ENCODE peak calls at places on chromosomes 6 and 20, in seven cellular contexts. One of them, this sample, is unnamed. For H3K9me3, the result is how much of the 10 kb centered on the place peaks cover.

GRCh38 chr6:163191704-163192537 is 222.6 kb upstream of the QKI start:
- DNase-seq in H1: no peak
- DNase-seq in mammary epithelial cell: no peak
- DNase-seq in PC-3: no peak
- DNase-seq in A549: no peak
- DNase-seq in fibroblast of lung: no peak
- DNase-seq in esophagus muscularis mucosa: no peak
- DNase-seq in this sample: no peak

GRCh38 chr6:34247481-34248197 is 1.2 kb downstream of the SMIM29 start:
- DNase-seq in H1: no peak
- DNase-seq in mammary epithelial cell: no peak
- DNase-seq in PC-3: peak
- DNase-seq in A549: no peak
- DNase-seq in fibroblast of lung: no peak
- DNase-seq in esophagus muscularis mucosa: no peak
- DNase-seq in this sample: no peak

GRCh38 chr20:37194616-37195015 is 15.3 kb upstream of the MROH8 start:
- DNase-seq in H1: no peak
- DNase-seq in mammary epithelial cell: no peak
- DNase-seq in PC-3: no peak
- DNase-seq in A549: no peak
- DNase-seq in fibroblast of lung: no peak
- DNase-seq in esophagus muscularis mucosa: no peak
- DNase-seq in this sample: no peak

GRCh38 chr6:115398607-115399006 is 662.1 kb downstream of the FRK start:
- DNase-seq in H1: no peak
- DNase-seq in mammary epithelial cell: no peak
- DNase-seq in PC-3: no peak
- DNase-seq in A549: no peak
- DNase-seq in fibroblast of lung: no peak
- DNase-seq in esophagus muscularis mucosa: no peak
- DNase-seq in this sample: no peak

GRCh38 chr6:124964764-124965105 is 2.5 kb downstream of the RNF217 start:
- DNase-seq in H1: no peak
- DNase-seq in mammary epithelial cell: no peak
- DNase-seq in PC-3: peak
- DNase-seq in A549: no peak
- DNase-seq in fibroblast of lung: peak
- DNase-seq in esophagus muscularis mucosa: no peak
- DNase-seq in this sample: no peak

GRCh38 chr20:10125757-10126156 is 91.0 kb downstream of the ANKEF1 start:
- DNase-seq in H1: no peak
- DNase-seq in mammary epithelial cell: no peak
- DNase-seq in PC-3: peak
- DNase-seq in A549: no peak
- DNase-seq in fibroblast of lung: peak
- DNase-seq in esophagus muscularis mucosa: no peak
- DNase-seq in this sample: no peak

GRCh38 chr20:19327401-19327800 is 115.0 kb downstream of the SLC24A3 start:
- DNase-seq in H1: no peak
- DNase-seq in mammary epithelial cell: no peak
- DNase-seq in PC-3: no peak
- DNase-seq in A549: no peak
- DNase-seq in fibroblast of lung: no peak
- DNase-seq in esophagus muscularis mucosa: no peak
- DNase-seq in this sample: no peak

GRCh38 chr20:24961384-24962181 is 12.5 kb downstream of the CST7 start:
- DNase-seq in H1: no peak
- DNase-seq in mammary epithelial cell: no peak
- DNase-seq in PC-3: no peak
- DNase-seq in A549: no peak
- DNase-seq in fibroblast of lung: no peak
- DNase-seq in esophagus muscularis mucosa: no peak
- DNase-seq in this sample: no peak

GRCh38 chr6:138722425-138723371 is 50.9 kb upstream of the CCDC28A start:
- DNase-seq in H1: no peak
- DNase-seq in mammary epithelial cell: peak
- DNase-seq in PC-3: peak
- DNase-seq in A549: peak
- DNase-seq in fibroblast of lung: peak
- DNase-seq in esophagus muscularis mucosa: peak
- DNase-seq in this sample: no peak

GRCh38 chr6:43367245-43367984 is 2.0 kb downstream of the ZNF318 start:
- DNase-seq in H1: no peak
- DNase-seq in mammary epithelial cell: no peak
- DNase-seq in PC-3: no peak
- DNase-seq in A549: no peak
- DNase-seq in fibroblast of lung: no peak
- DNase-seq in esophagus muscularis mucosa: no peak
- DNase-seq in this sample: no peak

GRCh38 chr6:168418631-168419250 is 22.2 kb upstream of the SMOC2 start:
- DNase-seq in H1: no peak
- DNase-seq in mammary epithelial cell: no peak
- DNase-seq in PC-3: no peak
- DNase-seq in A549: no peak
- DNase-seq in fibroblast of lung: no peak
- DNase-seq in esophagus muscularis mucosa: no peak
- DNase-seq in this sample: no peak

GRCh38 chr20:31485450-31486339 is 10.6 kb downstream of the REM1 start:
- DNase-seq in H1: no peak
- DNase-seq in mammary epithelial cell: no peak
- DNase-seq in PC-3: no peak
- DNase-seq in A549: no peak
- DNase-seq in fibroblast of lung: peak
- DNase-seq in esophagus muscularis mucosa: no peak
- DNase-seq in this sample: peak

GRCh38 chr6:36671687-36672375 is 6.7 kb upstream of the CDKN1A start:
- DNase-seq in H1: no peak
- DNase-seq in mammary epithelial cell: no peak
- DNase-seq in PC-3: no peak
- DNase-seq in A549: no peak
- DNase-seq in fibroblast of lung: no peak
- DNase-seq in esophagus muscularis mucosa: no peak
- DNase-seq in this sample: no peak

GRCh38 chr6:170174124-170174770 is 116.6 kb downstream of the DLL1 start:
- DNase-seq in H1: no peak
- DNase-seq in mammary epithelial cell: no peak
- DNase-seq in PC-3: no peak
- DNase-seq in A549: no peak
- DNase-seq in fibroblast of lung: no peak
- DNase-seq in esophagus muscularis mucosa: peak
- DNase-seq in this sample: no peak

GRCh38 chr6:140371360-140371870 is 997.0 kb upstream of the CITED2 start:
- DNase-seq in H1: no peak
- DNase-seq in mammary epithelial cell: no peak
- DNase-seq in PC-3: no peak
- DNase-seq in A549: no peak
- DNase-seq in fibroblast of lung: no peak
- DNase-seq in esophagus muscularis mucosa: no peak
- DNase-seq in this sample: no peak

GRCh38 chr20:24589845-24590192 is 120.4 kb downstream of the SYNDIG1 start:
- DNase-seq in H1: no peak
- DNase-seq in mammary epithelial cell: no peak
- DNase-seq in PC-3: no peak
- DNase-seq in A549: no peak
- DNase-seq in fibroblast of lung: no peak
- DNase-seq in esophagus muscularis mucosa: no peak
- DNase-seq in this sample: no peak

GRCh38 chr20:48377940-48378339 is 449.9 kb downstream of the PREX1 start:
- DNase-seq in H1: no peak
- DNase-seq in mammary epithelial cell: no peak
- DNase-seq in PC-3: no peak
- DNase-seq in A549: no peak
- DNase-seq in fibroblast of lung: no peak
- DNase-seq in esophagus muscularis mucosa: no peak
- DNase-seq in this sample: no peak

GRCh38 chr6:135474362-135474761 is 23.2 kb downstream of the AHI1 start:
- DNase-seq in H1: no peak
- DNase-seq in mammary epithelial cell: no peak
- DNase-seq in PC-3: no peak
- DNase-seq in A549: no peak
- DNase-seq in fibroblast of lung: no peak
- DNase-seq in esophagus muscularis mucosa: no peak
- DNase-seq in this sample: no peak

GRCh38 chr6:94190030-94190429 is 770.7 kb upstream of the EPHA7 start:
- DNase-seq in H1: no peak
- DNase-seq in mammary epithelial cell: no peak
- DNase-seq in PC-3: no peak
- DNase-seq in A549: no peak
- DNase-seq in fibroblast of lung: no peak
- DNase-seq in esophagus muscularis mucosa: no peak
- DNase-seq in this sample: no peak

GRCh38 chr6:126685182-126685581 is 345.3 kb downstream of the CENPW start:
- DNase-seq in H1: no peak
- DNase-seq in mammary epithelial cell: no peak
- DNase-seq in PC-3: no peak
- DNase-seq in A549: no peak
- DNase-seq in fibroblast of lung: no peak
- DNase-seq in esophagus muscularis mucosa: no peak
- DNase-seq in this sample: no peak

GRCh38 chr6:136526196-136526930 is 23.9 kb downstream of the MAP7 start:
- DNase-seq in H1: peak
- DNase-seq in mammary epithelial cell: peak
- DNase-seq in PC-3: no peak
- DNase-seq in A549: peak
- DNase-seq in fibroblast of lung: peak
- DNase-seq in esophagus muscularis mucosa: no peak
- DNase-seq in this sample: peak

GRCh38 chr6:156563710-156564109 is 213.5 kb upstream of the ARID1B start:
- DNase-seq in H1: no peak
- DNase-seq in mammary epithelial cell: no peak
- DNase-seq in PC-3: no peak
- DNase-seq in A549: no peak
- DNase-seq in fibroblast of lung: no peak
- DNase-seq in esophagus muscularis mucosa: no peak
- DNase-seq in this sample: no peak

GRCh38 chr6:156718647-156719394 is 58.4 kb upstream of the ARID1B start:
- DNase-seq in H1: no peak
- DNase-seq in mammary epithelial cell: no peak
- DNase-seq in PC-3: no peak
- DNase-seq in A549: peak
- DNase-seq in fibroblast of lung: peak
- DNase-seq in esophagus muscularis mucosa: no peak
- DNase-seq in this sample: no peak

GRCh38 chr20:3172933-3173581 is at the start of gene LZTS3:
- DNase-seq in H1: peak
- DNase-seq in mammary epithelial cell: peak
- DNase-seq in PC-3: peak
- DNase-seq in A549: peak
- DNase-seq in fibroblast of lung: peak
- DNase-seq in esophagus muscularis mucosa: no peak
- DNase-seq in this sample: peak

GRCh38 chr20:37397076-37397953 is 51.4 kb downstream of the SRC start:
- DNase-seq in H1: peak
- DNase-seq in mammary epithelial cell: peak
- DNase-seq in PC-3: peak
- DNase-seq in A549: peak
- DNase-seq in fibroblast of lung: peak
- DNase-seq in esophagus muscularis mucosa: no peak
- DNase-seq in this sample: peak

GRCh38 chr6:157579467-157580031 is 198.6 kb downstream of the ZDHHC14 start:
- DNase-seq in H1: no peak
- DNase-seq in mammary epithelial cell: peak
- DNase-seq in PC-3: peak
- DNase-seq in A549: peak
- DNase-seq in fibroblast of lung: peak
- DNase-seq in esophagus muscularis mucosa: no peak
- DNase-seq in this sample: peak

GRCh38 chr6:167651251-167652041 is 175.3 kb upstream of the AFDN start:
- DNase-seq in H1: no peak
- DNase-seq in mammary epithelial cell: no peak
- DNase-seq in PC-3: no peak
- DNase-seq in A549: no peak
- DNase-seq in fibroblast of lung: no peak
- DNase-seq in esophagus muscularis mucosa: no peak
- DNase-seq in this sample: no peak

GRCh38 chr6:39137235-39137634 is 22.2 kb upstream of the SAYSD1 start:
- DNase-seq in H1: no peak
- DNase-seq in mammary epithelial cell: peak
- DNase-seq in PC-3: peak
- DNase-seq in A549: peak
- DNase-seq in fibroblast of lung: peak
- DNase-seq in esophagus muscularis mucosa: no peak
- DNase-seq in this sample: peak

GRCh38 chr6:106802141-106802540 is 172.4 kb downstream of the CD24 start:
- DNase-seq in H1: no peak
- DNase-seq in mammary epithelial cell: no peak
- DNase-seq in PC-3: no peak
- DNase-seq in A549: no peak
- DNase-seq in fibroblast of lung: no peak
- DNase-seq in esophagus muscularis mucosa: no peak
- DNase-seq in this sample: peak

GRCh38 chr20:45547206-45547770 is at the start of gene EPPIN:
- DNase-seq in H1: no peak
- DNase-seq in mammary epithelial cell: no peak
- DNase-seq in PC-3: no peak
- DNase-seq in A549: no peak
- DNase-seq in fibroblast of lung: no peak
- DNase-seq in esophagus muscularis mucosa: peak
- DNase-seq in this sample: no peak
- H3K9me3 ChIP-seq in H1: under half
- H3K9me3 ChIP-seq in mammary epithelial cell: under half
- H3K9me3 ChIP-seq in PC-3: under half
- H3K9me3 ChIP-seq in A549: under half
- H3K9me3 ChIP-seq in fibroblast of lung: under half
- H3K9me3 ChIP-seq in esophagus muscularis mucosa: under half
- H3K9me3 ChIP-seq in this sample: under half

GRCh38 chr20:1490643-1491042 is 577 bp downstream of the SIRPB2 start:
- DNase-seq in H1: no peak
- DNase-seq in mammary epithelial cell: no peak
- DNase-seq in PC-3: no peak
- DNase-seq in A549: no peak
- DNase-seq in fibroblast of lung: no peak
- DNase-seq in esophagus muscularis mucosa: peak
- DNase-seq in this sample: no peak
- H3K4me3 ChIP-seq in H1: no peak
- H3K4me3 ChIP-seq in mammary epithelial cell: no peak
- H3K4me3 ChIP-seq in PC-3: no peak
- H3K4me3 ChIP-seq in A549: no peak
- H3K4me3 ChIP-seq in fibroblast of lung: no peak
- H3K4me3 ChIP-seq in esophagus muscularis mucosa: peak
- H3K4me3 ChIP-seq in this sample: no peak

GRCh38 chr6:8059129-8059528 is 5.1 kb downstream of the BLOC1S5 start:
- DNase-seq in H1: no peak
- DNase-seq in mammary epithelial cell: no peak
- DNase-seq in PC-3: peak
- DNase-seq in A549: peak
- DNase-seq in fibroblast of lung: peak
- DNase-seq in esophagus muscularis mucosa: no peak
- DNase-seq in this sample: peak
- TF ChIP-seq CTCF in H1: no peak
- TF ChIP-seq CTCF in mammary epithelial cell: peak
- TF ChIP-seq CTCF in PC-3: peak
- TF ChIP-seq CTCF in A549: peak
- TF ChIP-seq CTCF in fibroblast of lung: peak
- TF ChIP-seq CTCF in esophagus muscularis mucosa: peak
- TF ChIP-seq CTCF in this sample: peak

DNA sequence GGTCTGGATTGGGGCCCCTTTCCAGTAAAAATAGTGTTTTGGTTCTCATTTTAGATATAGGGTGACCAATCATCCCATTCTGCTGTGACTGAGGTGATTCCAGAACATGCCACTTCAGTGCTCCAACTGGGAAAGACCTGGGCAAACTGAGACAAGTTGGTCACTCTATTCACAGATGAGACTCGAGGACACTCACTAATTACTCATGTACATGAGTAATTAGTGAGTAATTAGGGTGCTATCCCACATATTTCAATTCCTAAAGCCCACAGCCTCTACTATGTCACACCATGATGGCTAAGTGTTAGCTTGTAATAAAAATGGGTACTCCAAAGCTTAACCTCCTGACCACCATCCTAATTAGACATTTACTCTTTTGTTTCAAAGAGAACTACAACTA is 86.0 kb downstream of the CBLN4 start:
- DNase-seq in H1: no peak
- DNase-seq in mammary epithelial cell: no peak
- DNase-seq in PC-3: no peak
- DNase-seq in A549: no peak
- DNase-seq in fibroblast of lung: no peak
- DNase-seq in esophagus muscularis mucosa: no peak
- DNase-seq in this sample: no peak
- H3K9me3 ChIP-seq in H1: half or more
- H3K9me3 ChIP-seq in mammary epithelial cell: under half
- H3K9me3 ChIP-seq in PC-3: half or more
- H3K9me3 ChIP-seq in A549: under half
- H3K9me3 ChIP-seq in fibroblast of lung: under half
- H3K9me3 ChIP-seq in esophagus muscularis mucosa: under half
- H3K9me3 ChIP-seq in this sample: under half